ENCODE peak calls at places on chromosomes 4 and X, in four cellular contexts. V is HepG2, G is GM12878, B is K562. T is an unnamed sample.

GRCh38 chr4:89469930-89470375 is 162.4 kb upstream of the GPRIN3 start:
- DNase-seq in V (no peak), G (peak), B (no peak), T (peak)

GRCh38 chrX:152177497-152178269 is 39.3 kb upstream of the MAGEA10 start:
- DNase-seq in V (no peak), G (no peak), B (no peak), T (no peak)

GRCh38 chr4:177464026-177464425 is 21.8 kb upstream of the AGA start:
- DNase-seq in V (no peak), G (no peak), B (no peak), T (no peak)

GRCh38 chr4:67531349-67531748 is 14.0 kb downstream of the CENPC start:
- DNase-seq in V (no peak), G (no peak), B (no peak), T (no peak)

GRCh38 chr4:8100696-8101095 is 57.9 kb downstream of the ABLIM2 start:
- DNase-seq in V (no peak), G (no peak), B (no peak), T (no peak)

GRCh38 chrX:13498220-13498619 is 71.2 kb upstream of the EGFL6 start:
- DNase-seq in V (no peak), G (no peak), B (no peak), T (no peak)

GRCh38 chrX:134936542-134936941 is 54.2 kb upstream of the SMIM10 start:
- DNase-seq in V (peak), G (no peak), B (no peak), T (no peak)

GRCh38 chr4:102451266-102451665 is 49.9 kb upstream of the NFKB1 start:
- DNase-seq in V (no peak), G (no peak), B (no peak), T (no peak)

GRCh38 chrX:119230850-119231249 is 5.2 kb upstream of the PGRMC1 start:
- DNase-seq in V (no peak), G (no peak), B (no peak), T (no peak)

GRCh38 chrX:115499112-115499805 is 61.7 kb upstream of the PLS3 start:
- DNase-seq in V (no peak), G (no peak), B (no peak), T (no peak)

GRCh38 chr4:42395595-42395994 is 1.7 kb upstream of the SHISA3 start:
- DNase-seq in V (no peak), G (no peak), B (no peak), T (no peak)

GRCh38 chr4:73383452-73383851 is 20.6 kb upstream of the ALB start:
- DNase-seq in V (no peak), G (no peak), B (no peak), T (no peak)

GRCh38 chrX:118520206-118520857 is 24.7 kb downstream of the DOCK11 start:
- DNase-seq in V (no peak), G (no peak), B (no peak), T (no peak)

GRCh38 chrX:13685126-13685763 is 3.7 kb upstream of the RAB9A start:
- DNase-seq in V (no peak), G (no peak), B (no peak), T (no peak)

GRCh38 chr4:120261117-120261516 is 194.5 kb upstream of the MAD2L1 start:
- DNase-seq in V (no peak), G (no peak), B (no peak), T (no peak)

GRCh38 chr4:151908734-151909497 is 148.1 kb upstream of the GATB start:
- DNase-seq in V (no peak), G (no peak), B (no peak), T (no peak)

GRCh38 chrX:33204889-33205288 is 6.5 kb downstream of the DMD start:
- DNase-seq in V (no peak), G (no peak), B (no peak), T (no peak)

GRCh38 chrX:105636667-105637066 is 185.7 kb upstream of the NRK start:
- DNase-seq in V (no peak), G (no peak), B (no peak), T (no peak)

GRCh38 chr4:41963105-41963504 is 18.5 kb upstream of the DCAF4L1 start:
- DNase-seq in V (peak), G (no peak), B (no peak), T (no peak)

GRCh38 chr4:69668680-69669079 is 15.6 kb upstream of the UGT2A1 start:
- DNase-seq in V (no peak), G (no peak), B (no peak), T (no peak)

GRCh38 chr4:94974773-94975172 is 217.0 kb downstream of the BMPR1B start:
- DNase-seq in V (no peak), G (no peak), B (no peak), T (no peak)

DNA sequence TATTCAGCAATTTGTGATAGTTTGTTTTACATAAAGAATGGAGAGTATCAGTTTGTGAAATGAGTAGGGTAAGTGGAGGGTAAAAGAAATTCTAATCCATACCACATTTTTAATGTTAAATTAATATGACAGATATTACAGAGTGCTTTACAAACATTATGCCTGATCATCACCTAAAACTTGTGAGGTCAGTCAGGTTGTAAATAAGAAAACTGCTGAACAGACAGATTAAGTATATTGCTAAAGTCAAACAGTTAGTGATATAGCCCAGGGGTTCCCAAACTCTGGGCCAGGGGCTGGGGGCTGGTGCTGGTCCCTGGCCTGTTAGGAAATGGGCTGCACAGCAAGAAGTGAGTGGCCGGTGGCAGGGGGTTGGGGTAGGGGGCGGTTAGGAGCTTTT is 273.6 kb downstream of the TRAM1L1 start:
- DNase-seq in V (no peak), G (no peak), B (no peak), T (no peak)
- TF ChIP-seq REST in V (no peak), G (no peak), B (no peak), T (no peak)

DNA sequence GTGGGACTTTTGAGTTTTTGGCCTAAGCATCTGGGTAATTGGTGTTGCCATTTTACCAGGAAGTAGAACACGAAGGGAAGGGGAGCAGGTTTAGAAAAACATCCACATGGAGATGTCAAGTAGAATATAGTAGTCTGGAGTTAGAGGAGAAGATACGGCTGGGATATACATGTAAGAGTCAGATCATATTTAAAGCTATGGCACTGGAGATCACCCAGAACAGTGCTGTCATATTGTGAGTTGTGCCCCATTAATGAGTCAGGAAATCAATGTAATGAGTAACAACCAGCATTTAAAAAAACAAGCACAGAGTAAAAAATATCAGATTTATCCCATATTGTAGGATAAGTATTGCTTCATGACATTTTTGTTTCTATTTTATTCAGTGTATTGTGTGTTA is 4.2 kb downstream of the GSTCD start:
- DNase-seq in V (no peak), G (no peak), B (no peak), T (no peak)
- TF ChIP-seq GABPA in V (no peak), G (no peak), B (no peak), T (no peak)

GRCh38 chr4:174523003-174523693 is 860 bp upstream of the HPGD start:
- DNase-seq in V (no peak), G (no peak), B (no peak), T (no peak)
- H3K27ac ChIP-seq in V (no peak), G (no peak), B (peak), T (no peak)

GRCh38 chr4:146349306-146349705 is 135.0 kb downstream of the REELD1 start:
- DNase-seq in V (no peak), G (no peak), B (no peak), T (no peak)
- TF ChIP-seq REST in V (no peak), G (no peak), B (no peak), T (no peak)

GRCh38 chrX:40127052-40127451 is 29.3 kb upstream of the BCOR start:
- DNase-seq in V (no peak), G (no peak), B (no peak), T (no peak)

GRCh38 chrX:40130207-40130606 is 32.4 kb upstream of the BCOR start:
- DNase-seq in V (no peak), G (no peak), B (no peak), T (no peak)

GRCh38 chrX:40131644-40132376 is 34.1 kb upstream of the BCOR start:
- DNase-seq in V (no peak), G (no peak), B (no peak), T (no peak)

GRCh38 chrX:40132751-40133150 is 35.0 kb upstream of the BCOR start:
- DNase-seq in V (no peak), G (no peak), B (peak), T (no peak)
- TF ChIP-seq GABPA in V (no peak), G (no peak), B (peak), T (no peak)

DNA sequence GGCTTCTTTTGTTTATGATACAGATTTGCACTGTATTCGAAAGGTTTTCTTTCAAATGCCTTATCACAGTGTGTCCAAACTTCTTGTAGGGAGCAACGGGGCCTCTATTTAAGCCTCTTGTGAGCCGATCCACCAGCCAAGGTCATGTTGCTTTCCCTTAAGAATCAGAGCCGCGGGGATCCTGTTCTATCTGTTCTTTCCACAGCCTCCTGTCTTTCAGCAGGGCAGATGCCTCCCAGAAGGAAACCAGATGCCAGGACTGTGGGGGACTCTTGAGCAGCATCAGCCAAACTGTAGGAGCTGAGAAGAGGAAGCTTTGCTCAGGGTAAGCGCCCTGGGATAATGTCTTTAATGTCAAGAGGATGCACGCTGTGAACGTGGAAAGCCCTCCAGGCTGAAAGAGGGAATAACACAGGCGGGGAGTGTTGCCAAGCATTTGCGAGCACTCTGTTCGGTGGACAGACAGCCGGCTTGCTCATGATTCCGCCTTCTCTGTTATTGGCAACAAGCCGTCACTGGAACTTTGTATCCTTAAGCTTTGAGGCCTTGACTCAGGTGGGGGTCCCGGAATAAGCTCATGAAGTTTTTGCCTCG is 279.8 kb upstream of the FRG1 start:
- DNase-seq in V (no peak), G (no peak), B (no peak), T (no peak)
- H3K27ac ChIP-seq in V (no peak), G (no peak), B (no peak), T (no peak)